ENCODE peak calls at places on chromosomes 5 and 9, in five cellular contexts. One of them, this sample, is unnamed.

GRCh38 chr5:73256462-73257260 is 83.7 kb downstream of the TMEM174 start:
- DNase-seq in HS-5: no peak
- DNase-seq in NCI-H1092: no peak
- DNase-seq in T-helper 2 cell: no peak
- DNase-seq in NCI-H774: no peak
- DNase-seq in this sample: no peak

GRCh38 chr9:98056403-98057094 is at the start of gene NANS:
- DNase-seq in HS-5: peak
- DNase-seq in NCI-H1092: peak
- DNase-seq in T-helper 2 cell: peak
- DNase-seq in NCI-H774: peak
- DNase-seq in this sample: peak

GRCh38 chr9:4077499-4078102 is 222.3 kb downstream of the GLIS3 start:
- DNase-seq in HS-5: peak
- DNase-seq in NCI-H1092: peak
- DNase-seq in T-helper 2 cell: no peak
- DNase-seq in NCI-H774: no peak
- DNase-seq in this sample: peak

GRCh38 chr5:163489055-163489744 is 16.2 kb upstream of the MAT2B start:
- DNase-seq in HS-5: no peak
- DNase-seq in NCI-H1092: no peak
- DNase-seq in T-helper 2 cell: no peak
- DNase-seq in NCI-H774: no peak
- DNase-seq in this sample: no peak

GRCh38 chr9:89720721-89721660 is 116.2 kb downstream of the GADD45G start:
- DNase-seq in HS-5: no peak
- DNase-seq in NCI-H1092: no peak
- DNase-seq in T-helper 2 cell: no peak
- DNase-seq in NCI-H774: no peak
- DNase-seq in this sample: no peak

GRCh38 chr5:124745367-124746251 is 830 bp downstream of the ZNF608 start:
- DNase-seq in HS-5: no peak
- DNase-seq in NCI-H1092: no peak
- DNase-seq in T-helper 2 cell: no peak
- DNase-seq in NCI-H774: no peak
- DNase-seq in this sample: no peak

GRCh38 chr5:146213210-146213838 is 9.9 kb downstream of the RBM27 start:
- DNase-seq in HS-5: no peak
- DNase-seq in NCI-H1092: peak
- DNase-seq in T-helper 2 cell: no peak
- DNase-seq in NCI-H774: no peak
- DNase-seq in this sample: no peak

GRCh38 chr5:131256507-131256823 is 7.4 kb upstream of the CDC42SE2 start:
- DNase-seq in HS-5: no peak
- DNase-seq in NCI-H1092: no peak
- DNase-seq in T-helper 2 cell: no peak
- DNase-seq in NCI-H774: no peak
- DNase-seq in this sample: no peak

GRCh38 chr5:150428106-150428876 is 15.6 kb upstream of the CD74 start:
- DNase-seq in HS-5: no peak
- DNase-seq in NCI-H1092: no peak
- DNase-seq in T-helper 2 cell: no peak
- DNase-seq in NCI-H774: no peak
- DNase-seq in this sample: peak

GRCh38 chr5:176652136-176652535 is 4.9 kb downstream of the TSPAN17 start:
- DNase-seq in HS-5: no peak
- DNase-seq in NCI-H1092: peak
- DNase-seq in T-helper 2 cell: no peak
- DNase-seq in NCI-H774: no peak
- DNase-seq in this sample: no peak